ENCODE peak calls at places on chromosomes 6 and 20, in eight cellular contexts. O is esophagus squamous epithelium, L is T-cell, X is NAMALWA, B is NCI-H1417, M is endodermal cell, R is lung microvascular endothelial cell, J is skeletal muscle cell. K is an unnamed sample.

GRCh38 chr6:45791600-45792168 is 224.0 kb downstream of the CLIC5 start:
- DNase-seq in O (no peak), L (no peak), X (no peak), B (no peak), M (no peak), R (no peak), J (no peak), K (no peak)

GRCh38 chr6:170553686-170554085 is 483 bp upstream of the TBP start:
- DNase-seq in O (no peak), L (no peak), X (peak), B (no peak), M (no peak), R (peak), J (no peak), K (no peak)

GRCh38 chr20:57372581-57373350 is 18.4 kb upstream of the RBM38 start:
- DNase-seq in O (no peak), L (no peak), X (no peak), B (no peak), M (peak), R (no peak), J (no peak), K (no peak)

GRCh38 chr20:10848810-10849370 is 175.1 kb upstream of the JAG1 start:
- DNase-seq in O (no peak), L (no peak), X (no peak), B (no peak), M (no peak), R (no peak), J (peak), K (no peak)

GRCh38 chr6:166454692-166455515 is 72.2 kb upstream of the MPC1 start:
- DNase-seq in O (no peak), L (no peak), X (no peak), B (no peak), M (no peak), R (no peak), J (no peak), K (no peak)

GRCh38 chr20:32959351-32960221 is 44.6 kb downstream of the SUN5 start:
- DNase-seq in O (no peak), L (no peak), X (no peak), B (no peak), M (peak), R (no peak), J (no peak), K (no peak)

GRCh38 chr6:152952866-152953509 is 29.9 kb downstream of the FBXO5 start:
- DNase-seq in O (no peak), L (no peak), X (peak), B (peak), M (no peak), R (peak), J (no peak), K (no peak)

GRCh38 chr20:59082077-59082740 is 39.6 kb upstream of the PRELID3B start:
- DNase-seq in O (no peak), L (no peak), X (peak), B (peak), M (no peak), R (peak), J (no peak), K (no peak)

GRCh38 chr6:169839898-169840631 is 88.6 kb downstream of the ERMARD start:
- DNase-seq in O (no peak), L (no peak), X (no peak), B (no peak), M (peak), R (no peak), J (no peak), K (no peak)

GRCh38 chr6:48068326-48069191 is 42.4 kb downstream of the PTCHD4 start:
- DNase-seq in O (no peak), L (no peak), X (no peak), B (peak), M (peak), R (peak), J (no peak), K (no peak)

GRCh38 chr6:3258201-3258600 is 546 bp upstream of the PSMG4 start:
- DNase-seq in O (no peak), L (no peak), X (no peak), B (no peak), M (no peak), R (no peak), J (no peak), K (no peak)

GRCh38 chr6:81750201-81750600 is 2.3 kb downstream of the TENT5A start:
- DNase-seq in O (no peak), L (no peak), X (no peak), B (no peak), M (no peak), R (no peak), J (no peak), K (no peak)

GRCh38 chr6:134078166-134078565 is 25.7 kb upstream of the SLC2A12 start:
- DNase-seq in O (no peak), L (no peak), X (no peak), B (no peak), M (no peak), R (no peak), J (no peak), K (no peak)

GRCh38 chr6:26232950-26233607 is 131.9 kb upstream of the BTN3A2 start:
- DNase-seq in O (no peak), L (no peak), X (peak), B (peak), M (peak), R (no peak), J (no peak), K (no peak)